ENCODE peak calls at places on chromosomes 13 and 19, in six cellular contexts. One of them, this sample, is unnamed.

GRCh38 chr13:34391071-34391470 is 551.0 kb upstream of the NBEA start:
- DNase-seq in IMR-90: peak; percentile 5
- DNase-seq in heart right ventricle: no peak
- DNase-seq in uterus: no peak
- DNase-seq in progenitor cell of endocrine pancreas: no peak
- DNase-seq in cardiac muscle cell: peak; percentile 55
- DNase-seq in this sample: peak; percentile 37

GRCh38 chr19:44710483-44710882 is 11.5 kb downstream of the CEACAM16 start:
- DNase-seq in IMR-90: no peak
- DNase-seq in heart right ventricle: no peak
- DNase-seq in uterus: no peak
- DNase-seq in progenitor cell of endocrine pancreas: no peak
- DNase-seq in cardiac muscle cell: no peak
- DNase-seq in this sample: no peak

GRCh38 chr13:114035583-114036501 is 62.0 kb upstream of the C13orf46 start:
- DNase-seq in IMR-90: peak; percentile 35
- DNase-seq in heart right ventricle: no peak
- DNase-seq in uterus: no peak
- DNase-seq in progenitor cell of endocrine pancreas: no peak
- DNase-seq in cardiac muscle cell: peak; percentile 26
- DNase-seq in this sample: peak; percentile 40

GRCh38 chr19:13850910-13851753 is 25.8 kb upstream of the NANOS3 start:
- DNase-seq in IMR-90: peak; percentile 94
- DNase-seq in heart right ventricle: peak; percentile 81
- DNase-seq in uterus: peak; percentile 92
- DNase-seq in progenitor cell of endocrine pancreas: no peak
- DNase-seq in cardiac muscle cell: peak; percentile 92
- DNase-seq in this sample: peak; percentile 91

GRCh38 chr13:106415971-106416370 is 119.5 kb downstream of the EFNB2 start:
- DNase-seq in IMR-90: no peak
- DNase-seq in heart right ventricle: no peak
- DNase-seq in uterus: no peak
- DNase-seq in progenitor cell of endocrine pancreas: no peak
- DNase-seq in cardiac muscle cell: no peak
- DNase-seq in this sample: no peak

GRCh38 chr19:16117594-16118033 is 5.9 kb downstream of the RAB8A start:
- DNase-seq in IMR-90: no peak
- DNase-seq in heart right ventricle: no peak
- DNase-seq in uterus: no peak
- DNase-seq in progenitor cell of endocrine pancreas: no peak
- DNase-seq in cardiac muscle cell: no peak
- DNase-seq in this sample: no peak

GRCh38 chr19:2375341-2376121 is 15.5 kb downstream of the TMPRSS9 start:
- DNase-seq in IMR-90: no peak
- DNase-seq in heart right ventricle: no peak
- DNase-seq in uterus: no peak
- DNase-seq in progenitor cell of endocrine pancreas: no peak
- DNase-seq in cardiac muscle cell: no peak
- DNase-seq in this sample: no peak

GRCh38 chr19:982567-983170 is 1.5 kb upstream of the WDR18 start:
- DNase-seq in IMR-90: peak; percentile 31
- DNase-seq in heart right ventricle: peak; percentile 83
- DNase-seq in uterus: peak; percentile 78
- DNase-seq in progenitor cell of endocrine pancreas: peak; percentile 86
- DNase-seq in cardiac muscle cell: peak; percentile 65
- DNase-seq in this sample: peak; percentile 35

GRCh38 chr13:66301482-66301881 is 928.7 kb downstream of the PCDH9 start:
- DNase-seq in IMR-90: no peak
- DNase-seq in heart right ventricle: no peak
- DNase-seq in uterus: no peak
- DNase-seq in progenitor cell of endocrine pancreas: no peak
- DNase-seq in cardiac muscle cell: no peak
- DNase-seq in this sample: no peak

GRCh38 chr13:70950664-70951063 is 842.4 kb upstream of the KLHL1 start:
- DNase-seq in IMR-90: no peak
- DNase-seq in heart right ventricle: no peak
- DNase-seq in uterus: no peak
- DNase-seq in progenitor cell of endocrine pancreas: no peak
- DNase-seq in cardiac muscle cell: no peak
- DNase-seq in this sample: no peak

GRCh38 chr13:40517486-40518311 is 148.7 kb downstream of the FOXO1 start:
- DNase-seq in IMR-90: no peak
- DNase-seq in heart right ventricle: no peak
- DNase-seq in uterus: no peak
- DNase-seq in progenitor cell of endocrine pancreas: no peak
- DNase-seq in cardiac muscle cell: no peak
- DNase-seq in this sample: no peak

GRCh38 chr19:45032421-45032820 is 6.4 kb upstream of the CLASRP start:
- DNase-seq in IMR-90: no peak
- DNase-seq in heart right ventricle: no peak
- DNase-seq in uterus: no peak
- DNase-seq in progenitor cell of endocrine pancreas: no peak
- DNase-seq in cardiac muscle cell: no peak
- DNase-seq in this sample: no peak

GRCh38 chr19:31548941-31549340 is 199.7 kb upstream of the TSHZ3 start:
- DNase-seq in IMR-90: peak; percentile 44
- DNase-seq in heart right ventricle: peak; percentile 37
- DNase-seq in uterus: peak; percentile 20
- DNase-seq in progenitor cell of endocrine pancreas: no peak
- DNase-seq in cardiac muscle cell: peak; percentile 63
- DNase-seq in this sample: peak; percentile 54

GRCh38 chr13:113973218-113974164 is at the start of gene C13orf46:
- DNase-seq in IMR-90: no peak
- DNase-seq in heart right ventricle: no peak
- DNase-seq in uterus: no peak
- DNase-seq in progenitor cell of endocrine pancreas: no peak
- DNase-seq in cardiac muscle cell: no peak
- DNase-seq in this sample: no peak

GRCh38 chr13:70366720-70367119 is 258.5 kb upstream of the KLHL1 start:
- DNase-seq in IMR-90: no peak
- DNase-seq in heart right ventricle: no peak
- DNase-seq in uterus: no peak
- DNase-seq in progenitor cell of endocrine pancreas: no peak
- DNase-seq in cardiac muscle cell: no peak
- DNase-seq in this sample: no peak

GRCh38 chr19:18150776-18151624 is 2.0 kb upstream of the PIK3R2 start:
- DNase-seq in IMR-90: no peak
- DNase-seq in heart right ventricle: no peak
- DNase-seq in uterus: no peak
- DNase-seq in progenitor cell of endocrine pancreas: no peak
- DNase-seq in cardiac muscle cell: no peak
- DNase-seq in this sample: peak; percentile 10

GRCh38 chr13:112132142-112132541 is 65.2 kb downstream of the SOX1 start:
- DNase-seq in IMR-90: no peak
- DNase-seq in heart right ventricle: no peak
- DNase-seq in uterus: no peak
- DNase-seq in progenitor cell of endocrine pancreas: no peak
- DNase-seq in cardiac muscle cell: no peak
- DNase-seq in this sample: no peak

GRCh38 chr19:24098359-24098758 is 11.4 kb downstream of the ZNF254 start:
- DNase-seq in IMR-90: peak; percentile 14
- DNase-seq in heart right ventricle: no peak
- DNase-seq in uterus: no peak
- DNase-seq in progenitor cell of endocrine pancreas: no peak
- DNase-seq in cardiac muscle cell: no peak
- DNase-seq in this sample: no peak

GRCh38 chr19:54729416-54730188 is 5.4 kb downstream of the KIR3DL3 start:
- DNase-seq in IMR-90: no peak
- DNase-seq in heart right ventricle: no peak
- DNase-seq in uterus: no peak
- DNase-seq in progenitor cell of endocrine pancreas: no peak
- DNase-seq in cardiac muscle cell: no peak
- DNase-seq in this sample: no peak

GRCh38 chr19:16446108-16447014 is 25.4 kb downstream of the EPS15L1 start:
- DNase-seq in IMR-90: peak; percentile 62
- DNase-seq in heart right ventricle: no peak
- DNase-seq in uterus: no peak
- DNase-seq in progenitor cell of endocrine pancreas: no peak
- DNase-seq in cardiac muscle cell: no peak
- DNase-seq in this sample: no peak

GRCh38 chr19:31317542-31317941 is 31.7 kb downstream of the TSHZ3 start:
- DNase-seq in IMR-90: no peak
- DNase-seq in heart right ventricle: no peak
- DNase-seq in uterus: no peak
- DNase-seq in progenitor cell of endocrine pancreas: no peak
- DNase-seq in cardiac muscle cell: no peak
- DNase-seq in this sample: peak; percentile 28

GRCh38 chr13:77028202-77028601 is 1.2 kb upstream of the FBXL3 start:
- DNase-seq in IMR-90: no peak
- DNase-seq in heart right ventricle: no peak
- DNase-seq in uterus: peak; percentile 63
- DNase-seq in progenitor cell of endocrine pancreas: no peak
- DNase-seq in cardiac muscle cell: peak; percentile 50
- DNase-seq in this sample: peak; percentile 75

GRCh38 chr19:39187552-39187943 is 9.2 kb upstream of the NCCRP1 start:
- DNase-seq in IMR-90: no peak
- DNase-seq in heart right ventricle: no peak
- DNase-seq in uterus: no peak
- DNase-seq in progenitor cell of endocrine pancreas: no peak
- DNase-seq in cardiac muscle cell: no peak
- DNase-seq in this sample: no peak
- TF ChIP-seq CTCF in IMR-90: no peak
- TF ChIP-seq CTCF in heart right ventricle: peak; percentile 14
- TF ChIP-seq CTCF in uterus: no peak
- TF ChIP-seq CTCF in progenitor cell of endocrine pancreas: no peak
- TF ChIP-seq CTCF in cardiac muscle cell: no peak
- TF ChIP-seq CTCF in this sample: no peak

GRCh38 chr13:80074143-80074752 is 266.7 kb downstream of the SPRY2 start:
- DNase-seq in IMR-90: no peak
- DNase-seq in heart right ventricle: no peak
- DNase-seq in uterus: no peak
- DNase-seq in progenitor cell of endocrine pancreas: no peak
- DNase-seq in cardiac muscle cell: no peak
- DNase-seq in this sample: no peak
- TF ChIP-seq CTCF in IMR-90: no peak
- TF ChIP-seq CTCF in heart right ventricle: no peak
- TF ChIP-seq CTCF in uterus: no peak
- TF ChIP-seq CTCF in progenitor cell of endocrine pancreas: no peak
- TF ChIP-seq CTCF in cardiac muscle cell: no peak
- TF ChIP-seq CTCF in this sample: no peak

GRCh38 chr19:6738726-6739389 is 622 bp upstream of the TRIP10 start:
- DNase-seq in IMR-90: peak; percentile 8
- DNase-seq in heart right ventricle: peak; percentile 62
- DNase-seq in uterus: peak; percentile 63
- DNase-seq in progenitor cell of endocrine pancreas: no peak
- DNase-seq in cardiac muscle cell: no peak
- DNase-seq in this sample: peak; percentile 47

GRCh38 chr19:6739390-6739883 is at the start of gene TRIP10:
- DNase-seq in IMR-90: peak; percentile 72
- DNase-seq in heart right ventricle: peak; percentile 90
- DNase-seq in uterus: peak; percentile 89
- DNase-seq in progenitor cell of endocrine pancreas: peak; percentile 62
- DNase-seq in cardiac muscle cell: peak; percentile 88
- DNase-seq in this sample: peak; percentile 71

GRCh38 chr19:6737284-6737872 is at the start of gene GPR108:
- DNase-seq in IMR-90: peak; percentile 100
- DNase-seq in heart right ventricle: peak; percentile 99
- DNase-seq in uterus: peak; percentile 100
- DNase-seq in progenitor cell of endocrine pancreas: peak; percentile 99
- DNase-seq in cardiac muscle cell: peak; percentile 100
- DNase-seq in this sample: peak; percentile 100

GRCh38 chr19:6736917-6737283 is 480 bp downstream of the GPR108 start:
- DNase-seq in IMR-90: no peak
- DNase-seq in heart right ventricle: no peak
- DNase-seq in uterus: no peak
- DNase-seq in progenitor cell of endocrine pancreas: no peak
- DNase-seq in cardiac muscle cell: no peak
- DNase-seq in this sample: no peak

GRCh38 chr19:6737873-6738725 is 719 bp upstream of the GPR108 start:
- DNase-seq in IMR-90: peak; percentile 80
- DNase-seq in heart right ventricle: peak; percentile 87
- DNase-seq in uterus: peak; percentile 94
- DNase-seq in progenitor cell of endocrine pancreas: peak; percentile 46
- DNase-seq in cardiac muscle cell: peak; percentile 89
- DNase-seq in this sample: peak; percentile 77
- TF ChIP-seq CTCF in IMR-90: peak; percentile 69
- TF ChIP-seq CTCF in heart right ventricle: peak; percentile 61
- TF ChIP-seq CTCF in uterus: peak; percentile 64
- TF ChIP-seq CTCF in progenitor cell of endocrine pancreas: peak; percentile 64
- TF ChIP-seq CTCF in cardiac muscle cell: peak; percentile 74
- TF ChIP-seq CTCF in this sample: peak; percentile 63

GRCh38 chr19:29631450-29631849 is 25.4 kb downstream of the POP4 start:
- DNase-seq in IMR-90: no peak
- DNase-seq in heart right ventricle: no peak
- DNase-seq in uterus: no peak
- DNase-seq in progenitor cell of endocrine pancreas: no peak
- DNase-seq in cardiac muscle cell: no peak
- DNase-seq in this sample: no peak
- TF ChIP-seq CTCF in IMR-90: no peak
- TF ChIP-seq CTCF in heart right ventricle: no peak
- TF ChIP-seq CTCF in uterus: no peak
- TF ChIP-seq CTCF in progenitor cell of endocrine pancreas: no peak
- TF ChIP-seq CTCF in cardiac muscle cell: no peak
- TF ChIP-seq CTCF in this sample: no peak

This sample was measured in fibroblast of mammary gland.